ENCODE peak calls at places on chromosomes 6 and 20, in nine cellular contexts. N, G, X, I, C, R, D, A and Y are unnamed samples.

GRCh38 chr20:1449370-1449769 is 17.3 kb downstream of the NSFL1C start:
- DNase-seq in I (no peak), R (no peak), X (no peak), C (no peak), N (no peak), G (no peak), A (no peak), D (no peak), Y (no peak)

GRCh38 chr6:138546733-138547185 is 47.5 kb upstream of the NHSL1 start:
- DNase-seq in D (peak), I (no peak), G (peak), C (no peak), A (no peak), N (no peak), X (no peak), R (no peak), Y (no peak)

GRCh38 chr6:26020983-26021349 is 58.4 kb downstream of the TRIM38 start:
- DNase-seq in R (peak), X (peak), A (peak), N (peak), D (peak), C (peak), G (peak), I (peak), Y (no peak)

GRCh38 chr20:23061713-23062561 is 12.5 kb upstream of the THBD start:
- DNase-seq in N (no peak), D (peak), I (peak), G (peak), A (peak), X (peak), C (no peak), R (no peak), Y (no peak)

GRCh38 chr6:43263314-43264178 is 20.3 kb downstream of the TTBK1 start:
- DNase-seq in N (peak), G (peak), X (peak), R (peak), A (peak), D (peak), I (peak), C (peak), Y (no peak)

GRCh38 chr6:150900049-150900448 is 34.5 kb downstream of the MTHFD1L start:
- DNase-seq in C (no peak), X (no peak), D (no peak), G (no peak), I (no peak), A (no peak), N (no peak), R (no peak), Y (no peak)

GRCh38 chr20:58408603-58409246 is 19.7 kb downstream of the VAPB start:
- DNase-seq in G (no peak), X (no peak), D (no peak), A (no peak), R (no peak), C (no peak), N (no peak), I (no peak), Y (no peak)

GRCh38 chr6:157203312-157203744 is 120.0 kb downstream of the TMEM242 start:
- DNase-seq in X (no peak), A (no peak), R (no peak), I (no peak), D (no peak), G (no peak), N (no peak), C (peak), Y (no peak)

GRCh38 chr20:13199279-13199678 is 21.8 kb upstream of the ISM1 start:
- DNase-seq in D (no peak), R (no peak), X (no peak), N (no peak), C (no peak), G (no peak), I (no peak), A (no peak), Y (no peak)

GRCh38 chr6:145829950-145830349 is 15.4 kb upstream of the FBXO30 start:
- DNase-seq in N (no peak), R (no peak), X (no peak), G (peak), I (no peak), A (no peak), C (no peak), D (no peak), Y (no peak)

GRCh38 chr20:14996883-14997672 is 659.7 kb upstream of the FLRT3 start:
- DNase-seq in C (no peak), G (no peak), I (no peak), R (no peak), D (peak), X (no peak), N (no peak), A (no peak), Y (no peak)

GRCh38 chr20:3592931-3593330 is 70.3 kb downstream of the GFRA4 start:
- DNase-seq in R (no peak), A (no peak), I (no peak), C (no peak), G (no peak), X (no peak), D (no peak), N (no peak), Y (no peak)

GRCh38 chr6:40477246-40478126 is 109.7 kb downstream of the LRFN2 start:
- DNase-seq in I (peak), R (no peak), N (no peak), C (no peak), D (no peak), X (no peak), A (no peak), G (no peak), Y (no peak)

GRCh38 chr6:143774347-143774746 is 68.8 kb upstream of the LTV1 start:
- DNase-seq in C (no peak), A (no peak), R (no peak), I (no peak), X (no peak), G (no peak), D (no peak), N (no peak), Y (no peak)

GRCh38 chr20:11718474-11719094 is 199.1 kb upstream of the BTBD3 start:
- DNase-seq in A (no peak), I (no peak), D (no peak), G (no peak), N (no peak), R (no peak), X (no peak), C (no peak), Y (no peak)

GRCh38 chr20:39851459-39851858 is 837.6 kb downstream of the MAFB start:
- DNase-seq in C (no peak), G (peak), X (no peak), N (no peak), R (no peak), I (no peak), D (peak), A (no peak), Y (no peak)

GRCh38 chr6:94377835-94378234 is 958.5 kb upstream of the EPHA7 start:
- DNase-seq in G (no peak), A (no peak), R (no peak), N (no peak), X (no peak), D (no peak), C (no peak), I (no peak), Y (no peak)

GRCh38 chr6:137217801-137218472 is 1.2 kb downstream of the IFNGR1 start:
- DNase-seq in X (peak), N (peak), C (no peak), D (peak), G (peak), A (peak), R (peak), I (peak), Y (no peak)

GRCh38 chr20:35871311-35871771 is 83.0 kb downstream of the SCAND1 start:
- DNase-seq in G (peak), N (no peak), R (no peak), D (peak), I (peak), X (no peak), C (no peak), A (peak), Y (no peak)

GRCh38 chr6:87710090-87710489 is 8.1 kb upstream of the AKIRIN2 start:
- DNase-seq in G (no peak), I (no peak), C (no peak), D (no peak), R (no peak), N (no peak), A (no peak), X (no peak), Y (no peak)

GRCh38 chr6:33205172-33206026 is 944 bp downstream of the HSD17B8 start:
- DNase-seq in N (no peak), R (peak), D (peak), X (no peak), C (no peak), A (no peak), G (peak), I (no peak), Y (peak)

GRCh38 chr6:138085839-138086222 is 21.4 kb downstream of the PERP start:
- DNase-seq in R (no peak), I (no peak), C (no peak), X (no peak), G (no peak), A (no peak), N (no peak), D (no peak), Y (no peak)

GRCh38 chr20:48238326-48238725 is 453.0 kb upstream of the SULF2 start:
- DNase-seq in N (no peak), G (peak), C (no peak), D (peak), R (no peak), A (no peak), X (peak), I (no peak), Y (no peak)

GRCh38 chr20:48236485-48237055 is 451.3 kb upstream of the SULF2 start:
- DNase-seq in C (no peak), X (no peak), R (peak), D (no peak), N (no peak), A (no peak), I (no peak), G (no peak), Y (no peak)

GRCh38 chr20:48236001-48236400 is 450.7 kb upstream of the SULF2 start:
- DNase-seq in R (peak), N (no peak), I (no peak), X (no peak), C (no peak), A (no peak), D (no peak), G (no peak), Y (no peak)

GRCh38 chr20:48231253-48231652 is 446.0 kb upstream of the SULF2 start:
- DNase-seq in D (no peak), I (no peak), R (peak), X (no peak), G (no peak), N (no peak), C (no peak), A (no peak), Y (no peak)

GRCh38 chr20:48234951-48235350 is 449.7 kb upstream of the SULF2 start:
- DNase-seq in X (peak), R (peak), I (no peak), N (no peak), G (no peak), C (no peak), D (no peak), A (no peak), Y (no peak)
- TF ChIP-seq CTCF in X (no peak), R (no peak), I (no peak), N (no peak), G (no peak), C (no peak), D (no peak), A (no peak), Y (no peak)

GRCh38 chr6:113586966-113587699 is 270.0 kb upstream of the MARCKS start:
- DNase-seq in D (no peak), C (no peak), A (no peak), G (no peak), N (no peak), R (no peak), I (no peak), X (no peak), Y (no peak)
- H3K4me3 ChIP-seq in D (no peak), C (no peak), A (no peak), G (no peak), N (no peak), R (no peak), I (no peak), X (no peak), Y (no peak)

DNA sequence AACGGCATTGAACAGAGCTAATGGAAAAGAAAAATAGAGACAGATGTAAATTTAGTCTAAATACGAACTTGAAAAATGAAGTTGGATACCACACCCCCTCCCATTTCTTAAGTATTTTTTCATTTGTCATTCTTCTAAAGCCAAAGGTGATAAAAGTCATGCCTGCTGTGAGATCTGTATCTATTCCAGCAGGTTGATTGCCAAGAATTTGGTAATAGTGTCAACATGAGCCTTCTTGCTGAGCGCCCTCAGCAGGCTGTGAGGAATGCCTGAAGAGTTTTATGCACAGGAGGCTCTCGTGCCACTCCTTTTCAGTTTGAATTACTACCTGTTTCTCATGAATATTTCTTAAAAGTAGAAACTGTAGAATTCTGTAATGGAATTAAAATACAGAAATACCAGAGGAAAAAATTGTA is 165.4 kb downstream of the QKI start:
- DNase-seq in N (no peak), A (no peak), C (no peak), I (no peak), G (no peak), R (no peak), D (peak), X (no peak), Y (no peak)
- TF ChIP-seq CTCF in N (no peak), A (peak), C (peak), I (no peak), G (no peak), R (no peak), D (peak), X (no peak), Y (peak)

GRCh38 chr20:49630396-49630951 is 62.5 kb upstream of the PTGIS start:
- DNase-seq in N (peak), G (no peak), D (no peak), X (peak), I (no peak), R (no peak), C (peak), A (no peak), Y (no peak)
- H3K4me3 ChIP-seq in N (no peak), G (no peak), D (no peak), X (no peak), I (no peak), R (no peak), C (no peak), A (no peak), Y (no peak)

GRCh38 chr6:44470746-44471145 is 83.2 kb downstream of the CDC5L start:
- DNase-seq in C (no peak), N (no peak), I (no peak), X (no peak), G (no peak), A (no peak), R (no peak), D (no peak), Y (no peak)

GRCh38 chr6:44468835-44469234 is 81.3 kb downstream of the CDC5L start:
- DNase-seq in R (no peak), I (no peak), N (no peak), D (no peak), C (no peak), G (no peak), A (no peak), X (no peak), Y (no peak)

GRCh38 chr6:44471271-44471981 is 83.9 kb downstream of the CDC5L start:
- DNase-seq in N (no peak), C (no peak), G (no peak), R (no peak), X (no peak), I (no peak), D (no peak), A (no peak), Y (no peak)

GRCh38 chr6:44472250-44472945 is 84.9 kb downstream of the CDC5L start:
- DNase-seq in D (no peak), N (no peak), I (no peak), A (no peak), R (no peak), X (no peak), C (no peak), G (no peak), Y (no peak)

GRCh38 chr6:44470106-44470446 is 82.6 kb downstream of the CDC5L start:
- DNase-seq in N (no peak), D (peak), R (no peak), I (no peak), C (no peak), X (no peak), A (no peak), G (no peak), Y (no peak)
- TF ChIP-seq CTCF in N (no peak), D (no peak), R (no peak), I (no peak), C (no peak), X (peak), A (peak), G (no peak), Y (no peak)

GRCh38 chr6:62285612-62286469 is at the start of gene KHDRBS2:
- DNase-seq in A (peak), N (peak), R (peak), C (peak), I (peak), D (peak), X (peak), G (no peak), Y (peak)
- H3K4me3 ChIP-seq in A (no peak), N (peak), R (peak), C (peak), I (peak), D (no peak), X (peak), G (no peak), Y (peak)

DNA sequence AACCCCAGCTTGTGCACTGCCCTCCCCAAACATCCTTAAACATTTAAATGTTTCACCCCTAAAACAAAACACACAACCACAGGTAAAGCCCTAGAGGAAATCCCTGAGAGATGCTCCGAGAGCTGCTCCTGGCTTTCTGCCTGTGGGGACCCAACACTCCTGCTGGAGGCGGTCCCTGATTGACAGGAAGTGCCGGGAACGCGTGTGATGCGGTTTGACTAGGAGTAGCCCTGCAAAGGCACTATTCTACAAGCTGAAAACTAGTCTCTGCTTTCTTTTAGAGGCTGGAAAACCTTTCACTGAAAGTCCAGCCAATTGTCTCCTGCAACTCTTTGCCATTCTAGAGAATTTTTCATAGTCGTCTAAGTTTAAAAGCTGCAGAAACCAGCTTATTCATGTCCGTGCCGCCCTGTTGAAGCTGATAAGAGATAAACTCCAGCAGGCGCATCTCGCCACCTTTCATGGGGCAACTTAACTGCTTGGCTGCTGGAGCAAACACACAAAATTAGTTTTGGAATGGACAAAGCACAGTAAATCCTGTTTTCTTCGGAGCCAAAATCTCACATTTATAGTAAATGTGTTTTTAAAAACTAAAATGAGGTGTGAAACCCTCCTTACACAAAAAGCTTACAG is 47.1 kb downstream of the DACT2 start:
- DNase-seq in A (no peak), D (no peak), I (no peak), X (no peak), N (no peak), C (no peak), G (no peak), R (no peak), Y (no peak)
- TF ChIP-seq CTCF in A (no peak), D (no peak), I (no peak), X (no peak), N (no peak), C (no peak), G (no peak), R (no peak), Y (no peak)

GRCh38 chr6:117448011-117448410 is 22.3 kb upstream of the ROS1 start:
- DNase-seq in G (no peak), R (no peak), C (no peak), A (no peak), I (no peak), X (no peak), N (no peak), D (no peak), Y (no peak)
- H3K4me3 ChIP-seq in G (no peak), R (no peak), C (no peak), A (no peak), I (no peak), X (no peak), N (no peak), D (no peak), Y (peak)

DNA sequence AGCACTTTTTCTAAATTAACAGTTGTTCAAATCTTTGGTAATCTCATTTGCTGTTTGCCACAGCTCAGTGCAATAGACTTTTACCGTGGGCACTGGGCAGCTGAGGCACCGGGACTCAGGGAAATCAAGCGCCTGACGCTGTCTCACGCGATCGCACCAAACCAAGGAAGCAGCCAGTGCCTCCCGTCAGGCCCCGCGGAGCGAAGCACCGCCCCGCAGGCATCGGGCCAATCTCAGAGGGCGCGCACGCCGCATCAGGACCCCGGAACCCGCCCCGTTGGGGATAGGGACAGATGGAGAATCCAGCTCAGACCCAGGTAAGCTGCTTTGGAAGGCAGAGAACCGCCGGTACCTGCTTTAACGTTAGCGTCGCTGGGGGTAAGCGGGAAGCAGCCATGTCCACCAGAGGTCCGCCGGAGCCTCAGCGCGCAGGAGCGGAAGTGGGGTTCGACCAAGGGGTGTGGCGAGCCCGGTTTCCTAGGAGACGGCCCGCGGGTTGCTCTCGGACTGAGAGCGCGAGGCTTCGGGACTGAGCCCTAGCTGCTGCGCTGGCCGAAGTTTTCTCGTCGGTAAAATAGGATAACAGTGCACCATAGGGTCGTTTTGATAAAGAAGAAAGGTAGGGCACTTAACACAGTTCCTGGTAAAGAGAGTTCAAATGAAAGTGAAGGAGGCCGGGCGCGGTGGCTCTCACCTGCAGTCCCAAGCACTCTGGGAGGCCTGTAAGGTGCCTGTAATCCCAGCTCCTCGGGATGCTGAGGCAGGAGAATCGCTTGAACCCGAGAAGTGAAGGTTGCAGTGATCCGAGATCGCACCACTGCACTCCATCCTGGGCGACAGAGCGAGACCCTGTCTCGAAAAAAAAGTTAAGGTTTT is at the start of gene LYRM2:
- DNase-seq in A (peak), D (peak), N (peak), I (peak), G (peak), X (peak), R (peak), C (peak), Y (peak)
- TF ChIP-seq CTCF in A (peak), D (peak), N (no peak), I (peak), G (no peak), X (no peak), R (no peak), C (peak), Y (peak)

GRCh38 chr6:35215665-35216411 is 2.1 kb downstream of the SCUBE3 start:
- DNase-seq in N (no peak), A (no peak), I (no peak), R (no peak), C (no peak), G (peak), X (no peak), D (no peak), Y (no peak)
- H3K4me3 ChIP-seq in N (no peak), A (no peak), I (no peak), R (no peak), C (no peak), G (no peak), X (no peak), D (no peak), Y (no peak)